ENCODE peak calls at places on chromosome X, in five cellular contexts. N is neural progenitor cell, U is sigmoid colon, P is lower leg skin, B is AG09319. I is an unnamed sample.
A peak's percentile ranks its signal among the peaks of the same experiment; 100 is the strongest.

GRCh38 chrX:103431316-103431715 is 55.0 kb downstream of the BEX3 start:
- DNase-seq in N (no peak), U (no peak), P (no peak), B (no peak), I (no peak)

GRCh38 chrX:139200793-139201192 is 329.7 kb upstream of the F9 start:
- DNase-seq in N (no peak), U (no peak), P (no peak), B (peak; percentile 37), I (no peak)

GRCh38 chrX:124981420-124981819 is 338.3 kb upstream of the TEX13C start:
- DNase-seq in N (no peak), U (no peak), P (no peak), B (no peak), I (no peak)

GRCh38 chrX:65643786-65644111 is 23.7 kb upstream of the MSN start:
- DNase-seq in N (no peak), U (no peak), P (no peak), B (no peak), I (no peak)

GRCh38 chrX:18542897-18543296 is 117.5 kb downstream of the CDKL5 start:
- DNase-seq in N (peak; percentile 2), U (no peak), P (no peak), B (no peak), I (no peak)

GRCh38 chrX:140507982-140508305 is 3.1 kb upstream of the SOX3 start:
- DNase-seq in N (peak; percentile 92), U (no peak), P (no peak), B (no peak), I (peak; percentile 45)

GRCh38 chrX:13254076-13254785 is 65.6 kb downstream of the ATXN3L start:
- DNase-seq in N (peak; percentile 5), U (no peak), P (no peak), B (no peak), I (no peak)

GRCh38 chrX:27680726-27681125 is 90.6 kb downstream of the DCAF8L2 start:
- DNase-seq in N (no peak), U (no peak), P (no peak), B (no peak), I (no peak)

GRCh38 chrX:86507337-86507736 is 359.1 kb downstream of the DACH2 start:
- DNase-seq in N (peak; percentile 4), U (no peak), P (no peak), B (no peak), I (no peak)

GRCh38 chrX:72273718-72274117 is 3.3 kb downstream of the RPS4X start:
- DNase-seq in N (no peak), U (no peak), P (no peak), B (no peak), I (no peak)

GRCh38 chrX:76454456-76454927 is 27.0 kb downstream of the MAGEE1 start:
- DNase-seq in N (peak; percentile 39), U (no peak), P (no peak), B (no peak), I (no peak)

GRCh38 chrX:128975716-128976115 is 547.6 kb downstream of the SMARCA1 start:
- DNase-seq in N (peak; percentile 68), U (no peak), P (no peak), B (no peak), I (no peak)

GRCh38 chrX:153861733-153862300 is 24.2 kb downstream of the L1CAM start:
- DNase-seq in N (no peak), U (no peak), P (no peak), B (no peak), I (no peak)

GRCh38 chrX:4764888-4765287 is 1051.4 kb upstream of the PRKX start:
- DNase-seq in N (no peak), U (no peak), P (no peak), B (no peak), I (no peak)

GRCh38 chrX:40140706-40141499 is 43.1 kb upstream of the BCOR start:
- DNase-seq in N (peak; percentile 70), U (peak; percentile 72), P (no peak), B (no peak), I (peak; percentile 54)

GRCh38 chrX:4708970-4709760 is 995.7 kb upstream of the PRKX start:
- DNase-seq in N (no peak), U (no peak), P (no peak), B (no peak), I (no peak)

GRCh38 chrX:41887691-41888090 is 35.7 kb downstream of the CASK start:
- DNase-seq in N (no peak), U (no peak), P (no peak), B (no peak), I (no peak)

GRCh38 chrX:136954930-136955329 is 74.4 kb upstream of the RBMX start:
- DNase-seq in N (peak; percentile 13), U (no peak), P (no peak), B (peak; percentile 7), I (no peak)

GRCh38 chrX:40893251-40893910 is 158.0 kb upstream of the MED14 start:
- DNase-seq in N (no peak), U (no peak), P (no peak), B (no peak), I (no peak)

GRCh38 chrX:15674514-15674898 is 9.9 kb upstream of the CLTRN start:
- DNase-seq in N (peak; percentile 92), U (peak; percentile 99), P (peak; percentile 93), B (peak; percentile 92), I (no peak)

GRCh38 chrX:69556094-69557011 is 52.2 kb downstream of the NALF2 start:
- DNase-seq in N (no peak), U (no peak), P (no peak), B (no peak), I (no peak)

DNA sequence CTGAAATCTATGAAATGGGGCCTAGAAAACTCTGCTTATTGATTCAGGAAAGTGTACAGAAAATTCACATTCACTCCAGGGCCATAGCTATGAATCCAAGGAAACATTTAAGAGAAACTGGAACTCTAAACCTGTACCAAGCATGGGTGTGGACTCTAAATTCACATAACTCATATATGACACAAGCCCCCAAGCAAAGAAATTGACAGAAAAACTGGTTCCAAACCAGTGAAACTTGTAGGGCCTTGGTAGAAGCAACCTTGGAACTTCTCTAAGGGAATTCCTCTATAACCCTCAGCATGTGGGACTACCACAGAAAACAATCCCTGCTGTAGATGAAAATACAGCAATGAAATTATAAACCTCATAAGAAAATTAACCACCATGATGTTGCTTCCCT is 106.6 kb upstream of the NRK start:
- DNase-seq in N (no peak), U (no peak), P (no peak), B (no peak), I (no peak)
- TF ChIP-seq CTCF in N (no peak), U (no peak), P (no peak), B (no peak), I (no peak)

GRCh38 chrX:132614297-132614696 is 125.5 kb upstream of the MBNL3 start:
- DNase-seq in N (peak; percentile 23), U (no peak), P (no peak), B (no peak), I (no peak)
- TF ChIP-seq CTCF in N (peak; percentile 50), U (no peak), P (no peak), B (peak; percentile 38), I (no peak)

GRCh38 chrX:74009041-74009440 is 294.9 kb upstream of the ZCCHC13 start:
- DNase-seq in N (no peak), U (no peak), P (no peak), B (no peak), I (no peak)
- TF ChIP-seq CTCF in N (no peak), U (no peak), P (no peak), B (no peak), I (no peak)

GRCh38 chrX:1784773-1785172 is 169.9 kb downstream of the ASMT start:
- DNase-seq in N (no peak), U (no peak), P (no peak), B (no peak), I (no peak)
- TF ChIP-seq CTCF in N (peak; percentile 27), U (no peak), P (no peak), B (no peak), I (no peak)

DNA sequence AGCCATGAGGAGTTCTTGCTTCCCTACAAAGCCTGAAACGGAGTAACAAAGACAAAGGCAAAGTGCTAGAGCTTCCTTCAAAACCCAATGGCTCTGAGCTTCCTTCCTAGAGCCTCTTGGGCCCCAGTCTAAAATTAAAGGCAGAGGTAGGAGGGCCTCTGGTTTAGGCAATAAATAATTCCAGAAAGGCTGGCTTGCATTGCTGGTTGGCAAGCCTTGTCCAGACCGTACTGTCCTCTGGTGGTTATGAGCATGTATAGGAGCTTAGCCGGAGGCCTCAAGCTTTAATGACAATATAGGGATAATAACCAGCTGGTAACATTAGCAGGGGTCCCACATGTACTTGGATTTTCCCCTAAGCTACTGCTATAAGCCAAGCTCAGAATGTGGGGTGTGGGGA is 237.3 kb downstream of the AR start:
- DNase-seq in N (no peak), U (no peak), P (no peak), B (no peak), I (no peak)
- TF ChIP-seq CTCF in N (no peak), U (no peak), P (no peak), B (peak; percentile 54), I (no peak)

DNA sequence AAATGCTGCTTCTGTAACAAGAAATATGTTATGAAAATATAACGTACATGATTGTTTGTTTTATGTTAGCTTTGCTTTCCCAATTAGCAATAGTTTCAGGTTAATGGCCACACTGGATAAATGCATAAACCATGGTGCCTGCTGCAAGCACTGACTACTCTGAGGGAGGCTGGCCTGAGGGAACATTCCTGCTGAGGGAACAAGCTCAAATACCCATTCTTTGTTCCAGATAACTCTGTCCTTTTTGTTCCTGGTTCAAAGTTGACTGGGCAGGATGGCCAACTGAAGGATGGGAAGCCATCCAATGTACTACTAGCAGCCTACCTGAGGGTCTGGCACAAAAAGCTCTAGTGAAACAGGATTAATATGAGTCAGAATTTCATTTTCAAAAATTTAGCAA is 37.5 kb downstream of the NUP62CL start:
- DNase-seq in N (no peak), U (no peak), P (no peak), B (no peak), I (no peak)
- TF ChIP-seq CTCF in N (no peak), U (no peak), P (no peak), B (no peak), I (no peak)